ENCODE peak calls at places on chromosome 1, in six cellular contexts. One of them, this sample, is unnamed.

GRCh38 chr1:214514032-214514818 is 37.2 kb downstream of the PTPN14 start:
- DNase-seq in tibial nerve: no peak
- DNase-seq in A549: no peak
- DNase-seq in IMR-90: peak
- DNase-seq in GM12891: no peak
- DNase-seq in sigmoid colon: no peak
- DNase-seq in this sample: peak

GRCh38 chr1:193703101-193703500 is 516.7 kb upstream of the B3GALT2 start:
- DNase-seq in sigmoid colon: no peak
- DNase-seq in A549: no peak
- DNase-seq in tibial nerve: no peak
- DNase-seq in IMR-90: no peak
- DNase-seq in GM12891: no peak
- DNase-seq in this sample: no peak

GRCh38 chr1:214551436-214552173 is at the start of gene PTPN14:
- DNase-seq in IMR-90: peak
- DNase-seq in GM12891: peak
- DNase-seq in tibial nerve: peak
- DNase-seq in sigmoid colon: peak
- DNase-seq in A549: peak
- DNase-seq in this sample: peak

GRCh38 chr1:61640531-61641125 is 84.3 kb downstream of the TM2D1 start:
- DNase-seq in tibial nerve: no peak
- DNase-seq in sigmoid colon: peak
- DNase-seq in IMR-90: no peak
- DNase-seq in GM12891: no peak
- DNase-seq in A549: no peak
- DNase-seq in this sample: no peak

GRCh38 chr1:2986549-2987305 is 34.5 kb upstream of the ACTRT2 start:
- DNase-seq in sigmoid colon: peak
- DNase-seq in tibial nerve: no peak
- DNase-seq in IMR-90: no peak
- DNase-seq in GM12891: no peak
- DNase-seq in A549: no peak
- DNase-seq in this sample: no peak

GRCh38 chr1:118360817-118361216 is 175.8 kb upstream of the SPAG17 start:
- DNase-seq in A549: no peak
- DNase-seq in IMR-90: peak
- DNase-seq in tibial nerve: no peak
- DNase-seq in GM12891: no peak
- DNase-seq in sigmoid colon: no peak
- DNase-seq in this sample: no peak

GRCh38 chr1:6098303-6099215 is 52.9 kb downstream of the KCNAB2 start:
- DNase-seq in tibial nerve: peak
- DNase-seq in sigmoid colon: peak
- DNase-seq in GM12891: no peak
- DNase-seq in A549: no peak
- DNase-seq in IMR-90: no peak
- DNase-seq in this sample: no peak

GRCh38 chr1:41363632-41364320 is 2.5 kb downstream of the FOXO6 start:
- DNase-seq in IMR-90: no peak
- DNase-seq in sigmoid colon: no peak
- DNase-seq in GM12891: no peak
- DNase-seq in tibial nerve: no peak
- DNase-seq in A549: no peak
- DNase-seq in this sample: peak

GRCh38 chr1:109443476-109443875 is 17.2 kb upstream of the PSMA5 start:
- DNase-seq in sigmoid colon: no peak
- DNase-seq in A549: no peak
- DNase-seq in tibial nerve: no peak
- DNase-seq in GM12891: no peak
- DNase-seq in IMR-90: no peak
- DNase-seq in this sample: no peak

GRCh38 chr1:201353186-201353940 is 24.1 kb downstream of the TNNT2 start:
- DNase-seq in A549: no peak
- DNase-seq in IMR-90: no peak
- DNase-seq in tibial nerve: no peak
- DNase-seq in GM12891: no peak
- DNase-seq in sigmoid colon: no peak
- DNase-seq in this sample: no peak

GRCh38 chr1:1899967-1900327 is 9.1 kb upstream of the GNB1 start:
- DNase-seq in tibial nerve: no peak
- DNase-seq in GM12891: no peak
- DNase-seq in A549: no peak
- DNase-seq in IMR-90: no peak
- DNase-seq in sigmoid colon: no peak
- DNase-seq in this sample: no peak

GRCh38 chr1:211695135-211695816 is 19.9 kb upstream of the NEK2 start:
- DNase-seq in IMR-90: no peak
- DNase-seq in GM12891: peak
- DNase-seq in sigmoid colon: no peak
- DNase-seq in A549: no peak
- DNase-seq in tibial nerve: no peak
- DNase-seq in this sample: no peak

DNA sequence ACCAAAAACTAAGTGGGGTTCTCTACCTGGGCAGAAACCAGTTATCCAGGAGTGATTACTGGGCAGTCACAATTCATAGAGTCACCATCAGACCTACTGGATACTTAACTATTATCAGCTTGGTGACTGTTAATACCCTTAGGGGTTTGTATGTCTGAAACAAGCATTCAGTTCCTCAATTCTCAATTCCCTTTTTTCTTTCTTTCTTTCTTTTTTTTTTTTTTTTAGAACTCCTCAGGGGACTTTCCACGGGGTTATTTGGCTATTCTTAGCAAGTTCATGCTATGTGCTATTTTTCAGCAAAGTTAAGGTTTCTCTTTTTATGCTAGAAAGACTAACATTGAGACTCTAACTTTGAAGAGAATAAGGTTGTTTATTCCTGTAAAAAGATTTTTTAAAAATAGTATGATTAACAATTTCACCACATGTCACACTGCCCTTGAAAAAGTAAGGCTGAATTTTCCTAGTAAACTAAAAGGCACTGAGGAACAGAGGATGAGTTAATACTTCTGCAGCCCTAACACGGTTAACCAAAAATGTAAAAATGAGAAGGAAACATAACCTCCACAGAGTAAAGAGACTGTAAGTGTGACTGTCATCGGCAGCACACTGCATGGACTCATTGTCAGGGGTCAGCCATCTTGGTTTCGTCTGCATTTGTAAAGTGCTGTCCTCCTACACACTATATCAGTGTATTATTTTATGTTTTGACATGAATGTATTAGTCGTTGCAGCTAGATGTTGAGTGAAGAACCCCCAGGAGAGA is 310.2 kb downstream of the NTNG1 start:
- DNase-seq in GM12891: no peak
- DNase-seq in tibial nerve: no peak
- DNase-seq in IMR-90: no peak
- DNase-seq in A549: no peak
- DNase-seq in sigmoid colon: no peak
- DNase-seq in this sample: no peak
- TF ChIP-seq POLR2A in GM12891: peak
- TF ChIP-seq POLR2A in tibial nerve: no peak
- TF ChIP-seq POLR2A in IMR-90: no peak
- TF ChIP-seq POLR2A in A549: no peak
- TF ChIP-seq POLR2A in sigmoid colon: no peak
- TF ChIP-seq POLR2A in this sample: no peak

GRCh38 chr1:53326088-53326597 is 1.7 kb downstream of the LRP8 start:
- DNase-seq in A549: peak
- DNase-seq in IMR-90: peak
- DNase-seq in GM12891: peak
- DNase-seq in tibial nerve: peak
- DNase-seq in sigmoid colon: peak
- DNase-seq in this sample: peak
- TF ChIP-seq POLR2A in A549: peak
- TF ChIP-seq POLR2A in IMR-90: peak
- TF ChIP-seq POLR2A in GM12891: peak
- TF ChIP-seq POLR2A in tibial nerve: no peak
- TF ChIP-seq POLR2A in sigmoid colon: no peak
- TF ChIP-seq POLR2A in this sample: peak

GRCh38 chr1:165768513-165769394 is at the start of gene TMCO1:
- DNase-seq in sigmoid colon: peak
- DNase-seq in GM12891: peak
- DNase-seq in A549: peak
- DNase-seq in IMR-90: peak
- DNase-seq in tibial nerve: peak
- DNase-seq in this sample: peak

GRCh38 chr1:165772739-165773138 is 4.1 kb upstream of the TMCO1 start:
- DNase-seq in A549: no peak
- DNase-seq in tibial nerve: no peak
- DNase-seq in IMR-90: no peak
- DNase-seq in GM12891: no peak
- DNase-seq in sigmoid colon: no peak
- DNase-seq in this sample: no peak

DNA sequence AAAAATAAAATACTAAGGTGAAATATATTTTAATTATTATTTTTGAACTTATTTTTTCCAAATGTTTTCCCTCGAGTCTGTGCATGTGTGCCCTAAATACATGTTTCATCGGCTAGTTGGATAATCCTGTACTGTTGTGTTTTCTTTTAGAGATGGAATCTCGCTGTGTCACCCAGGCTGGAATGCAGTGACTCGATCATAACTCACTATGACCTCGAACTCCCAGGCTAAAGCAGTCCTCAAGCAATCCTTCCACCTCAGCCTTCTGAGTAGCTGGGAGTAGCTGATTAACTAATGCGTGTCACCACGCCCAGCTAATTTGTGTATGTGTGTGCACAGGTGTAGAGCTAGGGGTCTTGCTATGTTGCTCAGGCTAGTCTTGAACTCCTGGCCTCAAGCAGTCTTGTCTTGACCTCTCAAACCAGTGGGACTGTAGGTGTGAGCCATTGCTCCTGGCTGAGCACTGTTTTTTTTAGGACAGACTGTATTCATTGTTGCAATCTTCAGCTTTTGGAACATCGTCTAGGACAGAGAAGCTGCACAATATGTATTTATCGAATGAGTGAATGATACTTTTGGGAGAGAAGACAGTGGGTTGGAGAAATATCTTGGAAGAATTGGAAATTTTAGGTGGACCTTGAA is 4.8 kb upstream of the TMCO1 start:
- DNase-seq in A549: no peak
- DNase-seq in tibial nerve: no peak
- DNase-seq in GM12891: no peak
- DNase-seq in IMR-90: peak
- DNase-seq in sigmoid colon: no peak
- DNase-seq in this sample: peak
- TF ChIP-seq POLR2A in A549: no peak
- TF ChIP-seq POLR2A in tibial nerve: no peak
- TF ChIP-seq POLR2A in GM12891: no peak
- TF ChIP-seq POLR2A in IMR-90: no peak
- TF ChIP-seq POLR2A in sigmoid colon: no peak
- TF ChIP-seq POLR2A in this sample: no peak

GRCh38 chr1:22163137-22163536 is 20.2 kb upstream of the WNT4 start:
- DNase-seq in IMR-90: no peak
- DNase-seq in sigmoid colon: no peak
- DNase-seq in tibial nerve: no peak
- DNase-seq in A549: no peak
- DNase-seq in GM12891: no peak
- DNase-seq in this sample: no peak
- TF ChIP-seq POLR2A in IMR-90: no peak
- TF ChIP-seq POLR2A in sigmoid colon: no peak
- TF ChIP-seq POLR2A in tibial nerve: no peak
- TF ChIP-seq POLR2A in A549: no peak
- TF ChIP-seq POLR2A in GM12891: no peak
- TF ChIP-seq POLR2A in this sample: no peak

GRCh38 chr1:203986887-203987461 is 85.9 kb upstream of the SOX13 start:
- DNase-seq in A549: no peak
- DNase-seq in IMR-90: no peak
- DNase-seq in GM12891: no peak
- DNase-seq in tibial nerve: no peak
- DNase-seq in sigmoid colon: no peak
- DNase-seq in this sample: no peak
- TF ChIP-seq POLR2A in A549: no peak
- TF ChIP-seq POLR2A in IMR-90: no peak
- TF ChIP-seq POLR2A in GM12891: no peak
- TF ChIP-seq POLR2A in tibial nerve: no peak
- TF ChIP-seq POLR2A in sigmoid colon: no peak
- TF ChIP-seq POLR2A in this sample: no peak

This sample was measured in H54.